ENCODE peak calls at places on chromosomes 13 and 19, in six cellular contexts. One of them, this sample, is unnamed.

GRCh38 chr19:16057062-16057461 is 19.2 kb upstream of the TPM4 start:
- DNase-seq in neuronal stem cell: no peak
- DNase-seq in H9: no peak
- DNase-seq in mesenchymal stem cell: no peak
- DNase-seq in trophoblast cell: no peak
- DNase-seq in H1: no peak
- DNase-seq in this sample: no peak

GRCh38 chr13:32164622-32165268 is 133.2 kb downstream of the FRY start:
- DNase-seq in neuronal stem cell: peak; percentile 33
- DNase-seq in H9: peak; percentile 71
- DNase-seq in mesenchymal stem cell: peak; percentile 76
- DNase-seq in trophoblast cell: peak; percentile 40
- DNase-seq in H1: peak; percentile 58
- DNase-seq in this sample: peak; percentile 66

GRCh38 chr19:35713904-35714440 is 3.8 kb upstream of the KMT2B start:
- DNase-seq in neuronal stem cell: no peak
- DNase-seq in H9: no peak
- DNase-seq in mesenchymal stem cell: no peak
- DNase-seq in trophoblast cell: no peak
- DNase-seq in H1: no peak
- DNase-seq in this sample: no peak

GRCh38 chr13:93004919-93005318 is 221.7 kb upstream of the GPC6 start:
- DNase-seq in neuronal stem cell: no peak
- DNase-seq in H9: peak; percentile 41
- DNase-seq in mesenchymal stem cell: no peak
- DNase-seq in trophoblast cell: no peak
- DNase-seq in H1: no peak
- DNase-seq in this sample: peak; percentile 13

GRCh38 chr13:109055850-109056249 is 426.4 kb downstream of the MYO16 start:
- DNase-seq in neuronal stem cell: no peak
- DNase-seq in H9: no peak
- DNase-seq in mesenchymal stem cell: no peak
- DNase-seq in trophoblast cell: no peak
- DNase-seq in H1: no peak
- DNase-seq in this sample: no peak

GRCh38 chr13:20363162-20363561 is 131.0 kb upstream of the GJB6 start:
- DNase-seq in neuronal stem cell: no peak
- DNase-seq in H9: no peak
- DNase-seq in mesenchymal stem cell: no peak
- DNase-seq in trophoblast cell: no peak
- DNase-seq in H1: no peak
- DNase-seq in this sample: no peak

GRCh38 chr19:19028526-19028925 is 4.8 kb downstream of the SUGP2 start:
- DNase-seq in neuronal stem cell: no peak
- DNase-seq in H9: no peak
- DNase-seq in mesenchymal stem cell: no peak
- DNase-seq in trophoblast cell: no peak
- DNase-seq in H1: no peak
- DNase-seq in this sample: no peak

GRCh38 chr19:8017808-8018207 is 12.4 kb upstream of the ELAVL1 start:
- DNase-seq in neuronal stem cell: no peak
- DNase-seq in H9: no peak
- DNase-seq in mesenchymal stem cell: no peak
- DNase-seq in trophoblast cell: peak; percentile 54
- DNase-seq in H1: no peak
- DNase-seq in this sample: no peak

GRCh38 chr19:40394816-40395210 is 4.8 kb upstream of the HIPK4 start:
- DNase-seq in neuronal stem cell: no peak
- DNase-seq in H9: no peak
- DNase-seq in mesenchymal stem cell: no peak
- DNase-seq in trophoblast cell: no peak
- DNase-seq in H1: no peak
- DNase-seq in this sample: no peak

GRCh38 chr13:99425485-99426341 is 75.6 kb upstream of the TM9SF2 start:
- DNase-seq in neuronal stem cell: no peak
- DNase-seq in H9: peak; percentile 24
- DNase-seq in mesenchymal stem cell: no peak
- DNase-seq in trophoblast cell: no peak
- DNase-seq in H1: no peak
- DNase-seq in this sample: no peak

GRCh38 chr13:99135591-99135990 is 65.1 kb upstream of the UBAC2 start:
- DNase-seq in neuronal stem cell: no peak
- DNase-seq in H9: no peak
- DNase-seq in mesenchymal stem cell: no peak
- DNase-seq in trophoblast cell: no peak
- DNase-seq in H1: no peak
- DNase-seq in this sample: no peak

GRCh38 chr19:6402834-6403608 is 10.1 kb upstream of the GTF2F1 start:
- DNase-seq in neuronal stem cell: no peak
- DNase-seq in H9: no peak
- DNase-seq in mesenchymal stem cell: no peak
- DNase-seq in trophoblast cell: no peak
- DNase-seq in H1: no peak
- DNase-seq in this sample: peak; percentile 52

GRCh38 chr19:15780595-15781418 is 6.7 kb upstream of the OR10H5 start:
- DNase-seq in neuronal stem cell: no peak
- DNase-seq in H9: no peak
- DNase-seq in mesenchymal stem cell: no peak
- DNase-seq in trophoblast cell: no peak
- DNase-seq in H1: no peak
- DNase-seq in this sample: no peak

GRCh38 chr13:96551540-96551939 is 442.7 kb downstream of the OXGR1 start:
- DNase-seq in neuronal stem cell: no peak
- DNase-seq in H9: no peak
- DNase-seq in mesenchymal stem cell: peak; percentile 42
- DNase-seq in trophoblast cell: no peak
- DNase-seq in H1: no peak
- DNase-seq in this sample: no peak

GRCh38 chr19:22421797-22422196 is 349 bp downstream of the ZNF98 start:
- DNase-seq in neuronal stem cell: no peak
- DNase-seq in H9: no peak
- DNase-seq in mesenchymal stem cell: no peak
- DNase-seq in trophoblast cell: no peak
- DNase-seq in H1: no peak
- DNase-seq in this sample: no peak

GRCh38 chr19:36605101-36605838 is at the start of gene ZNF382:
- DNase-seq in neuronal stem cell: peak; percentile 60
- DNase-seq in H9: peak; percentile 64
- DNase-seq in mesenchymal stem cell: peak; percentile 73
- DNase-seq in trophoblast cell: peak; percentile 16
- DNase-seq in H1: peak; percentile 60
- DNase-seq in this sample: peak; percentile 41

GRCh38 chr13:26760835-26761582 is 423 bp upstream of the GPR12 start:
- DNase-seq in neuronal stem cell: no peak
- DNase-seq in H9: no peak
- DNase-seq in mesenchymal stem cell: no peak
- DNase-seq in trophoblast cell: no peak
- DNase-seq in H1: no peak
- DNase-seq in this sample: no peak

GRCh38 chr19:49468746-49469447 is 5.1 kb upstream of the FLT3LG start:
- DNase-seq in neuronal stem cell: no peak
- DNase-seq in H9: peak; percentile 94
- DNase-seq in mesenchymal stem cell: peak; percentile 17
- DNase-seq in trophoblast cell: peak; percentile 27
- DNase-seq in H1: peak; percentile 79
- DNase-seq in this sample: no peak

DNA sequence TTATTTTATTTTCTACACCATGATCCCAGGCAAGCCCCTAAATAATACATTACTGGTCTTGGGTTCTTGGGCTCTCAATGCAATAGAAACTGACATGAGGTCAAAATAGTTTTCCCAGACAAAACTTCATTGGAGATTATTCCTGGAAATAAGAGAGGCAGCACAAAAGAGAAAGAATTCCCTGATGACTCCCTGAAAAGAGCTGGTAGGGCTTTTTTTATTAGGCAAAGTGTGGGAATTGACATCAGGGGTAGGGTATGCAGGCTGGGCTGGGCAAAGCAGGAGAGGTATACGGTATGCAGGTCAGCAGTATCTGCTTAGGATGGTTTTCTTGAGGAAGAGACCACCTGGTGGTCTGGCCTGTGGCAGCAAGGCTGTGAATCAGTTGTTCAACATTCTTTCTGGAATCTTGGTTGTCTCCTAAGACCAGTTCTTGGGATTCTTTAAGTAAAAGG is 9.3 kb upstream of the IGFL3 start:
- DNase-seq in neuronal stem cell: no peak
- DNase-seq in H9: peak; percentile 65
- DNase-seq in mesenchymal stem cell: no peak
- DNase-seq in trophoblast cell: peak; percentile 90
- DNase-seq in H1: no peak
- DNase-seq in this sample: no peak
- H2AK5ac ChIP-seq in neuronal stem cell: no peak overlapping the region
- H2AK5ac ChIP-seq in H9: peak overlapping the region; percentile 22
- H2AK5ac ChIP-seq in mesenchymal stem cell: peak overlapping the region; percentile 99
- H2AK5ac ChIP-seq in trophoblast cell: peak overlapping the region; percentile 97
- H2AK5ac ChIP-seq in H1: peak overlapping the region; percentile 98
- H2AK5ac ChIP-seq in this sample: peak overlapping the region; percentile 100

GRCh38 chr19:4861147-4861546 is 6.3 kb downstream of the PLIN3 start:
- DNase-seq in neuronal stem cell: no peak
- DNase-seq in H9: no peak
- DNase-seq in mesenchymal stem cell: no peak
- DNase-seq in trophoblast cell: peak; percentile 69
- DNase-seq in H1: no peak
- DNase-seq in this sample: no peak

GRCh38 chr19:4859697-4860096 is 7.8 kb downstream of the PLIN3 start:
- DNase-seq in neuronal stem cell: no peak
- DNase-seq in H9: no peak
- DNase-seq in mesenchymal stem cell: no peak
- DNase-seq in trophoblast cell: no peak
- DNase-seq in H1: no peak
- DNase-seq in this sample: no peak
- H3K9ac ChIP-seq in neuronal stem cell: peak overlapping the region; percentile 30
- H3K9ac ChIP-seq in H9: no peak overlapping the region
- H3K9ac ChIP-seq in mesenchymal stem cell: no peak overlapping the region
- H3K9ac ChIP-seq in trophoblast cell: no peak overlapping the region
- H3K9ac ChIP-seq in H1: no peak overlapping the region
- H3K9ac ChIP-seq in this sample: no peak overlapping the region

DNA sequence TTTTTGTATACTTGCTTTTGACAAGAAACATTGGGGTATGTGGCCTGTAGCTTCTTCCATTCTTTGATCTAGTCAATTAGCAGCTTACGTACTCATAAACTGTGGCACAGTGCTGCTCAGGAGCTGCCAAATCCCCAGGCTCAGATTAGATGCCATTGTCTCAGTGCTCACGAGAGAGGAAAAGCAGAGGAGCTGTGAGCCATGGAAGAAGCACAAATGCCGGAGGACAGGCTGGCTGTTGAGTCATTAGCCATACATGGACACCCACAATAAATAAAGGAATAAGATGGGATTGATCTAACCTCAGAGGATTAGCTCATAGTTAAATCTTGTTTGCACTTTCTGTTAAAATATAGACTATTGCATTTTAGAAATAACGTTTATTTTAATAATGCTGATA is 121.7 kb downstream of the POSTN start:
- DNase-seq in neuronal stem cell: peak; percentile 30
- DNase-seq in H9: no peak
- DNase-seq in mesenchymal stem cell: peak; percentile 70
- DNase-seq in trophoblast cell: no peak
- DNase-seq in H1: no peak
- DNase-seq in this sample: peak; percentile 83
- H2AFZ ChIP-seq in neuronal stem cell: no peak overlapping the region
- H2AFZ ChIP-seq in H9: no peak overlapping the region
- H2AFZ ChIP-seq in mesenchymal stem cell: no peak overlapping the region
- H2AFZ ChIP-seq in trophoblast cell: no peak overlapping the region
- H2AFZ ChIP-seq in H1: no peak overlapping the region
- H2AFZ ChIP-seq in this sample: peak overlapping the region; percentile 67

DNA sequence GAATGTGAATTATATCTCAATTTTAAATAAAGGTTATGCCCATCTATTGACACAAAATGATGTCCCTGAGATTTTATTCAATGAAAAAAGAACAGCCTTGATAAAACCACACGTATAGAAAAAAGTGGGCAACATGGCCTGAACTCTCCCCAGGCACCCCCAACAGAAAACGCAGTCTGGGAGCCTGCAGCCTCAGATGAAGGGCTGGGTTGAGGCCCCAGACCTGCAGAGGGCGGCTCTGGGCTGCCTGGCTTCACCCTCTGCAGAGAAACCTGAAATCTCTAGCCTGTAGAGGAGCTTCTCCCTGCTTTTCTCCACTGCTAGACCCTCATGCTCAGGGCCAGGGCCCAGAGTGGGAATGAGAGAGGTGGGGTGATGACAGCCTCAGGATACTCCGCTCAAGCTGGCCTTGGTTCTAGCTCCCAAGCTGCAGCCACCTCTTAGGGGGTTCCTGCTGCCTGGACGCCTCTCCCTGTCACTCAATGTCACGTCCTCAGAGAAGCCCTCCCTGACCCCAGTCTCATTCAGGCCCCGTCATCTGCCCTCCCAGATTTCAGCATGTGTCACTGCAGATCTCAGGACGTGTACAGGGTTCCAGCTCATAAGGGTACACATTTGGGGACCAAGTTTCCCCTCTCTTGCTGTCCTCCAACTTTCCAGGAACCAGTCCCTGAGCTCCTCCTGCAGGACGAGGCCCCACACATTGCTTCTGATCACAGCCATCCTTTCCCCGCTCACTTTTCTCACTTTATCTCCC is 1.8 kb downstream of the MBD3 start:
- DNase-seq in neuronal stem cell: no peak
- DNase-seq in H9: peak; percentile 56
- DNase-seq in mesenchymal stem cell: peak; percentile 40
- DNase-seq in trophoblast cell: no peak
- DNase-seq in H1: no peak
- DNase-seq in this sample: no peak
- H2AK5ac ChIP-seq in neuronal stem cell: peak overlapping the region; percentile 100
- H2AK5ac ChIP-seq in H9: no peak overlapping the region
- H2AK5ac ChIP-seq in mesenchymal stem cell: no peak overlapping the region
- H2AK5ac ChIP-seq in trophoblast cell: peak overlapping the region; percentile 94
- H2AK5ac ChIP-seq in H1: peak overlapping the region; percentile 82
- H2AK5ac ChIP-seq in this sample: peak overlapping the region; percentile 96

DNA sequence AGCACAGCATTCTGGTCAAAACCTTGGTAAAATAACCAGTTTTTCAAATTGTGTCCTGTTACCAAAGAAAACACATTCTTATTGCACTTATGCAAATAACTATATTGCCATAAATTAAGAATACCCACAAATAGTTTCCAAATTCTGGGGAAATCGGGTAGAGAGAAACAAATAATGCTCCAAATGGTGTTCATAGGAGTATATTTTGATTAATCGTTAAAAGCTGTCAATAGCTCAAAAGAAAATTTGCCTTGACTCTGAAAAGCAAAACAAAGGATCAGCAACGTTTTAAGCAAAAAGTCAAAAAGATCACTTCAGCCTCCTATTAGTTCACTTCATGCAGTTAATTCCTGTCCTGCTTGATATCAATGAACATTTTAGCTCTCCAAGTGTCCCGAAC is 22.2 kb upstream of the CEACAM21 start:
- DNase-seq in neuronal stem cell: no peak
- DNase-seq in H9: no peak
- DNase-seq in mesenchymal stem cell: no peak
- DNase-seq in trophoblast cell: no peak
- DNase-seq in H1: no peak
- DNase-seq in this sample: no peak
- H3K9ac ChIP-seq in neuronal stem cell: no peak overlapping the region
- H3K9ac ChIP-seq in H9: no peak overlapping the region
- H3K9ac ChIP-seq in mesenchymal stem cell: no peak overlapping the region
- H3K9ac ChIP-seq in trophoblast cell: no peak overlapping the region
- H3K9ac ChIP-seq in H1: no peak overlapping the region
- H3K9ac ChIP-seq in this sample: no peak overlapping the region